ENCODE peak calls at places on chromosome 10, in six cellular contexts. E is endothelial cell of umbilical vein, A is SK-N-SH, N is HCT116, W is GM12878, Z is HepG2. P is an unnamed sample.

GRCh38 chr10:89427629-89428028 is 13.3 kb downstream of the IFIT5 start:
- DNase-seq in A (no peak), E (no peak), Z (no peak), N (no peak), W (no peak), P (no peak)

GRCh38 chr10:61901829-61902447 is 439 bp downstream of the ARID5B start:
- DNase-seq in E (no peak), Z (no peak), W (no peak), N (no peak), A (no peak), P (no peak)

GRCh38 chr10:47034511-47035051 is 123.4 kb downstream of the PTPN20 start:
- DNase-seq in N (no peak), A (peak), E (no peak), W (no peak), Z (no peak), P (no peak)

GRCh38 chr10:112336556-112337201 is 37.2 kb upstream of the ACSL5 start:
- DNase-seq in A (no peak), Z (no peak), E (no peak), W (no peak), N (no peak), P (no peak)

GRCh38 chr10:62584216-62584615 is 210.0 kb downstream of the ZNF365 start:
- DNase-seq in N (no peak), A (no peak), W (no peak), E (no peak), Z (no peak), P (no peak)

GRCh38 chr10:128000660-128001059 is 93.8 kb downstream of the PTPRE start:
- DNase-seq in N (no peak), E (peak), Z (no peak), W (no peak), A (no peak), P (no peak)

GRCh38 chr10:78925800-78926319 is 142.9 kb upstream of the ZMIZ1 start:
- DNase-seq in E (no peak), W (no peak), N (no peak), A (no peak), Z (no peak), P (no peak)

GRCh38 chr10:77245953-77246352 is 391.7 kb downstream of the KCNMA1 start:
- DNase-seq in A (no peak), E (no peak), Z (no peak), W (no peak), N (no peak), P (no peak)

GRCh38 chr10:90862908-90863514 is 5.2 kb upstream of the HTR7 start:
- DNase-seq in E (peak), Z (peak), W (no peak), A (peak), N (no peak), P (no peak)

GRCh38 chr10:32054087-32054486 is 2.1 kb downstream of the KIF5B start:
- DNase-seq in Z (peak), E (peak), N (no peak), W (no peak), A (no peak), P (no peak)

GRCh38 chr10:4763960-4764428 is 62.0 kb upstream of the AKR1E2 start:
- DNase-seq in N (no peak), E (peak), W (no peak), Z (no peak), A (no peak), P (no peak)

GRCh38 chr10:99430116-99430450 is 341 bp downstream of the GOT1 start:
- DNase-seq in N (no peak), A (no peak), Z (no peak), W (no peak), E (no peak), P (no peak)

GRCh38 chr10:96257944-96258343 is 13.4 kb downstream of the BLNK start:
- DNase-seq in W (no peak), Z (no peak), N (no peak), E (peak), A (no peak), P (no peak)

GRCh38 chr10:78178940-78179339 is 145.3 kb downstream of the RPS24 start:
- DNase-seq in N (no peak), E (no peak), A (no peak), Z (no peak), W (no peak), P (no peak)

GRCh38 chr10:102670065-102670400 is 25.8 kb downstream of the TRIM8 start:
- DNase-seq in N (no peak), Z (no peak), W (no peak), A (no peak), E (no peak), P (no peak)

GRCh38 chr10:16950686-16951681 is 133.8 kb upstream of the RSU1 start:
- DNase-seq in Z (no peak), N (peak), E (peak), A (peak), W (no peak), P (no peak)

GRCh38 chr10:26214538-26215461 is 1.8 kb upstream of the GAD2 start:
- DNase-seq in A (peak), W (no peak), E (no peak), N (no peak), Z (no peak), P (no peak)
- H3K9ac ChIP-seq in A (no peak), W (no peak), E (no peak), N (no peak), Z (no peak), P (no peak)

GRCh38 chr10:3470191-3470590 is 297.6 kb upstream of the PITRM1 start:
- DNase-seq in A (no peak), N (no peak), W (no peak), E (no peak), Z (no peak), P (no peak)

GRCh38 chr10:3467052-3467906 is 294.7 kb upstream of the PITRM1 start:
- DNase-seq in W (no peak), E (peak), N (peak), A (no peak), Z (no peak), P (no peak)

GRCh38 chr10:3469639-3470020 is 297.0 kb upstream of the PITRM1 start:
- DNase-seq in Z (no peak), W (no peak), A (no peak), E (no peak), N (no peak), P (no peak)

GRCh38 chr10:3471497-3471896 is 298.9 kb upstream of the PITRM1 start:
- DNase-seq in N (no peak), W (no peak), E (no peak), Z (no peak), A (no peak), P (no peak)

DNA sequence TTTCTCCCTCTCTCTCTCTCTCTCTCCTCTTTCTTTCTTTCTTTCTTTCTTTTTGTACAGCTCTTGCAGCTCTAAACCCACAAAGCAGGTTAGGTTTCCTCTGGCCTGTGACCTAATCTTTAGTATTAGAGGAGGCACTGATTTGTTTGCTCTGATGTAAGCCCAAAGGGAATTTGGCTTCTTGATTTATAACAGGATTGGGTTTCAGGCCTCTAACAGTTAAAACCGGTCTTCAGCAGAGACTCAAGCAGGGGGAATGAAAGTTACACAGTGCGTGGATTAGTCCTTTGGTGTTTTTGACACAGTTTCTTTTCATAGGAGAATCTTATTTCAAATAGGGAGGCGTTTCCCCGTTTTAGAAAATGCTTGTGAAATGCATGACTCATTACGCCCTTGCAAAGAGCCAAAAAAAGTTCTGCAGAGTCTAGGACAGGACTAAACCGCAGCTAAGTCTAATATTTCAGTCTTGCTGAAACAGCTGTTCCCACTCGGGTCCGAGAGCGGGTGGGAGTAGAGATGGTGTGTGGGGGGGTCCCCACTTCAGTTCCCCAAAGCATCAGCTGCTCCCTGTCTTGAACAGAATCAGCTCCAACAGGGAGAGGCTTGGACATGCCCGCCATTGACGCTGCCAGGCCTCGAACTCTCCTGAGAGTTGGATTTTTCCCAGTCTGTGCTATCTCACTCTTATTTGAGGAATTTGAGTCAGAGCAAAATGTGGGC is 296.5 kb upstream of the PITRM1 start:
- DNase-seq in N (peak), W (no peak), A (no peak), E (peak), Z (no peak), P (no peak)
- H3K27ac ChIP-seq in N (peak), W (peak), A (peak), E (peak), Z (no peak), P (peak)

GRCh38 chr10:75788394-75789205 is 357.2 kb downstream of the LRMDA start:
- DNase-seq in W (no peak), Z (peak), E (peak), A (no peak), N (no peak), P (no peak)
- TF ChIP-seq POLR2AphosphoS5 in W (no peak), Z (peak), E (no peak), A (no peak), N (no peak), P (no peak)

DNA sequence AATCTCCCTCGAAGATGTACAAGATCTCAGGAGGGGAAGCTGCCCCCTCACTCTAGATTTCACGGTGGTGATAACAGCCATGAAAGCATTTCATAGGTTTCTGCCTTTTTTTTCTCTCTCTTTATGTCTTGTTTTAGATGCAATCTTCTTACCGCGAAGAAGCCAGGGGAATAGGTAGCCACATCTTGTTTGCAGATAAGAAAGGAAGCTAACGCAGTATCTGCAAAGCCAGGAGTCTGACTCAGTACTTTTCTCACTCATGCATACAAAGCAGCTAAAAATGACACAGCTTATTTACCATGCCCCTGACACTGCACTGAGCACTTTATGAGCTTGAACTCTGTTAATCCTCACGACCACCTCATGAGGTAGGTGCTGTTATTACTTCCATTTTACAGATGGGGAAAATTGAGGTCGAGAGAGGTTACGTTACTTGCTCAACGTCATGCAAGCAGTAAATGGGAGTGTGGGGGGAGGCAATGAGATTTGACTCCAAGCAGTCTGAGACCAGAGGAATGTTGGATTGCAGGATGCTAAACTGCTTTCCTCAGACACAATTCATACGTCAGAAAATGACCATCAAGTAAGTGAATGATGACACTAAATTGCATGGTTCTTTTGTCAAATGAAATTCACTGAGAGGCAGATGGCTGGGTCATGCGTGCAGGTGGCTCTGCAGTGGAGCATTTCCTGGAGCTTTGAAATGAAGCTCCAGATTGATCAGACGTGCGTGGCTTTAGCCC is 3.2 kb downstream of the MAP3K8 start:
- DNase-seq in N (no peak), A (no peak), Z (no peak), W (no peak), E (peak), P (no peak)
- H3K9ac ChIP-seq in N (no peak), A (peak), Z (peak), W (peak), E (no peak), P (no peak)

GRCh38 chr10:22321831-22322662 is 1.1 kb downstream of the BMI1 start:
- DNase-seq in A (peak), W (no peak), N (no peak), Z (no peak), E (peak), P (no peak)
- H3K27ac ChIP-seq in A (no peak), W (no peak), N (no peak), Z (no peak), E (no peak), P (no peak)